ENCODE peak calls at places on chromosomes 4 and X, in nine cellular contexts. J is colonic mucosa, D is gastrocnemius medialis, A is dorsolateral prefrontal cortex, E is left lung, Z is lower leg skin, G is neural crest cell, R is nephron progenitor cell, O is H9. Q is an unnamed sample.

GRCh38 chrX:85244411-85245210 is 820 bp downstream of the ZNF711 start:
- DNase-seq in G (peak), O (no peak), A (no peak), J (peak), Z (no peak), R (peak), E (no peak), D (no peak), Q (no peak)

GRCh38 chrX:9197231-9197630 is 163.3 kb upstream of the FAM9B start:
- DNase-seq in R (no peak), O (no peak), D (no peak), A (no peak), E (no peak), J (no peak), Z (no peak), G (no peak), Q (no peak)

GRCh38 chrX:125289209-125289608 is 30.5 kb upstream of the TEX13C start:
- DNase-seq in G (no peak), R (no peak), D (no peak), J (no peak), Z (no peak), O (no peak), A (no peak), E (no peak), Q (no peak)

GRCh38 chr4:85929926-85930325 is 429.9 kb downstream of the MAPK10 start:
- DNase-seq in O (no peak), A (no peak), D (no peak), E (peak), G (no peak), J (peak), R (peak), Z (no peak), Q (no peak)

GRCh38 chr4:171674781-171675180 is 138.4 kb upstream of the GALNTL6 start:
- DNase-seq in G (no peak), Z (no peak), D (no peak), A (no peak), R (no peak), O (no peak), E (no peak), J (no peak), Q (no peak)

GRCh38 chr4:177320721-177321120 is 11.0 kb downstream of the NEIL3 start:
- DNase-seq in E (peak), O (no peak), J (no peak), G (no peak), Z (no peak), A (no peak), R (no peak), D (no peak), Q (no peak)

GRCh38 chr4:14151099-14151498 is 523.6 kb upstream of the BOD1L1 start:
- DNase-seq in A (no peak), E (no peak), Z (no peak), D (no peak), J (no peak), R (no peak), G (no peak), O (no peak), Q (no peak)

GRCh38 chr4:24070117-24070516 is 180.3 kb upstream of the PPARGC1A start:
- DNase-seq in A (no peak), R (no peak), O (no peak), E (no peak), Z (no peak), J (no peak), G (no peak), D (no peak), Q (no peak)

GRCh38 chrX:132737743-132738142 is 220.7 kb downstream of the HS6ST2 start:
- DNase-seq in R (no peak), A (no peak), Z (no peak), D (no peak), J (no peak), G (no peak), E (no peak), O (no peak), Q (peak)

GRCh38 chrX:110143454-110144210 is 140.7 kb downstream of the TMEM164 start:
- DNase-seq in O (no peak), G (no peak), Z (no peak), R (no peak), E (no peak), J (no peak), A (no peak), D (peak), Q (no peak)

GRCh38 chr4:15769202-15769601 is 8.9 kb upstream of the CD38 start:
- DNase-seq in E (no peak), A (no peak), J (no peak), Z (no peak), O (no peak), R (no peak), G (no peak), D (no peak), Q (no peak)

GRCh38 chr4:27048350-27049100 is 187.9 kb downstream of the STIM2 start:
- DNase-seq in E (no peak), A (no peak), O (no peak), Z (no peak), G (no peak), R (no peak), D (no peak), J (peak), Q (peak)

GRCh38 chr4:78764498-78764961 is 11.6 kb upstream of the BMP2K start:
- DNase-seq in G (no peak), R (no peak), A (no peak), D (no peak), O (no peak), E (no peak), J (no peak), Z (no peak), Q (no peak)

GRCh38 chrX:19839770-19840254 is 47.6 kb downstream of the SH3KBP1 start:
- DNase-seq in E (no peak), J (no peak), G (no peak), R (no peak), A (no peak), O (no peak), Z (no peak), D (no peak), Q (peak)

GRCh38 chrX:63250253-63250868 is 100.8 kb downstream of the SPIN4 start:
- DNase-seq in E (no peak), J (peak), D (peak), R (peak), Z (peak), A (no peak), O (peak), G (peak), Q (no peak)

GRCh38 chrX:132004728-132005127 is 18.4 kb upstream of the STK26 start:
- DNase-seq in E (no peak), J (no peak), D (no peak), A (no peak), O (no peak), G (no peak), Z (no peak), R (no peak), Q (no peak)

GRCh38 chrX:31213941-31214340 is 142.1 kb upstream of the FTHL17 start:
- DNase-seq in J (no peak), O (no peak), G (no peak), E (no peak), D (no peak), A (no peak), Z (no peak), R (peak), Q (no peak)

GRCh38 chrX:45851434-45851991 is 650.8 kb upstream of the DIPK2B start:
- DNase-seq in O (peak), A (no peak), Z (peak), E (peak), R (peak), G (peak), D (no peak), J (peak), Q (no peak)

DNA sequence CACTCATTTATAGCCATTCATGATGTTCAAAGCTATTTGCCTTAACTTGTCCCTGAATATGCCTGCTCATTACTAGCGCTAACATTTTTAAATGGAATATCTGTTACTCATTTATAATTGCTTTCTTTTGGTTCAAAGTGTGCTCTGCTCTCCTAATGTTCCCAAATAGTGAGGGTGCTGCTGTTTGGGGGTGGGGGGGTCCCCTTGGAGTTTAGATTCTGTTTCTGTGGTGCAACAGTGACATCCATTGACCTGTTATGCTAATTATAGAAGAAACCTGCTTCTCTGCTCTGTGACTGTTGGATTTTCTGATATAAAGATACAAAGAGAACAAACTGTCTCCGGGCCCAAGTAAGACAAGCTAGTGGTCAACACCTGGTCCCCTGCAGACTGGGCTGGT is 222.4 kb downstream of the SHROOM3 start:
- DNase-seq in A (no peak), O (no peak), R (no peak), E (no peak), G (no peak), D (no peak), Z (no peak), J (no peak), Q (no peak)
- TF ChIP-seq CTCF in A (no peak), O (no peak), R (no peak), E (no peak), G (no peak), D (no peak), Z (no peak), J (no peak), Q (no peak)

DNA sequence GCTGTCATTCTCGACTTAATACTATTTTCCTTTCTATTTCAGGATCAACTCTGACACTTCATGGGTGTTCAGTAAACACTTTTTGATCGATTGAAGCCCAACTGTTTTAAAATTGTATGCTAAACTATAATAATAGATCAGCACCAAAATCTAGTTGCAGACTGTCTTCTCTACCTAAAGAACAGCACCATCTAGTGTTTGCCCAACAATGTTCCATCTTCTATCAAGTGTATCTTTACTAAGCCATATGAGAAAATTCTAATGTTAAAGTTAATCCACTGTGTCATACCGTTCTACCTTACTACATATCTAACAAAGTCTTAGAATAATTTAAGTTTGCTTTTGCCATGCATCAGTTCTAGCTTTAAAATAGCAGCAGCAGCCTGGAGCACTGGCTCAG is 113.0 kb upstream of the PRDX4 start:
- DNase-seq in D (no peak), E (no peak), J (no peak), A (no peak), O (no peak), Z (no peak), G (no peak), R (no peak), Q (no peak)
- TF ChIP-seq CTCF in D (peak), E (peak), J (peak), A (peak), O (peak), Z (no peak), G (peak), R (peak), Q (peak)

GRCh38 chr4:86934772-86935498 is at the start of gene AFF1:
- DNase-seq in J (peak), G (peak), O (peak), E (peak), Z (peak), A (peak), D (peak), R (peak), Q (peak)
- TF ChIP-seq CTCF in J (peak), G (peak), O (peak), E (peak), Z (no peak), A (peak), D (peak), R (no peak), Q (peak)

GRCh38 chr4:4675051-4675581 is 133.3 kb upstream of the STX18 start:
- DNase-seq in G (no peak), R (no peak), J (no peak), E (no peak), D (no peak), O (no peak), A (no peak), Z (no peak), Q (no peak)
- TF ChIP-seq CTCF in G (no peak), R (no peak), J (no peak), E (no peak), D (no peak), O (no peak), A (no peak), Z (no peak), Q (no peak)

GRCh38 chr4:100843897-100844296 is 326.1 kb upstream of the EMCN start:
- DNase-seq in Z (no peak), O (no peak), D (no peak), A (no peak), E (no peak), G (no peak), R (no peak), J (no peak), Q (no peak)

GRCh38 chr4:100849319-100849718 is 331.5 kb upstream of the EMCN start:
- DNase-seq in O (no peak), Z (no peak), E (no peak), D (no peak), G (no peak), A (no peak), J (no peak), R (no peak), Q (no peak)

GRCh38 chr4:100852326-100852725 is 334.5 kb upstream of the EMCN start:
- DNase-seq in E (no peak), Z (no peak), G (no peak), D (no peak), O (no peak), J (no peak), R (no peak), A (no peak), Q (no peak)

DNA sequence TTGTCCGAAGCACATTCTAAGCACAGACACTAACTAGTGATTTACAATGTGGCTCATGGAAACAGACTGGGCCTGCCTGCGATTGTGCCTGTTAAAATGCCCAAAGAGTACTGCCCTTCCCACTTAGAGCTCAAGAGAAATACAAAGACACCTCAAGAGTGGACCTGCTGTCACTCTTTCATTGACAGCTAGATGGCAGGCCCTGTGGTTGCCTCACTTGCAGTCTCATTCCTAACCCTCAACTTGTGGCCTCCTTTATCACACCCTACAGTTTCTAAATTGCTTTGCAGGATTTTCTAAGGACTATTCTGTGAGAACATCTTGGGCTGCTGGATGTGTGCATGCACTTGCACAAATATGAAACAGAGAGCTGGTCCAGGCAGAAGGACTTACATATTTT is 331.0 kb upstream of the EMCN start:
- DNase-seq in R (no peak), O (peak), D (no peak), J (no peak), A (no peak), E (no peak), G (no peak), Z (no peak), Q (no peak)
- TF ChIP-seq CTCF in R (no peak), O (peak), D (no peak), J (no peak), A (peak), E (no peak), G (peak), Z (no peak), Q (peak)

GRCh38 chr4:36722986-36723385 is 441.6 kb downstream of the DTHD1 start:
- DNase-seq in D (no peak), J (no peak), Z (no peak), E (no peak), R (no peak), A (no peak), G (no peak), O (no peak), Q (no peak)
- TF ChIP-seq CTCF in D (no peak), J (no peak), Z (no peak), E (no peak), R (no peak), A (no peak), G (no peak), O (no peak), Q (no peak)

GRCh38 chr4:158496030-158496741 is 25.5 kb upstream of the RXFP1 start:
- DNase-seq in G (peak), J (peak), E (no peak), Z (no peak), O (peak), R (peak), D (no peak), A (no peak), Q (no peak)

DNA sequence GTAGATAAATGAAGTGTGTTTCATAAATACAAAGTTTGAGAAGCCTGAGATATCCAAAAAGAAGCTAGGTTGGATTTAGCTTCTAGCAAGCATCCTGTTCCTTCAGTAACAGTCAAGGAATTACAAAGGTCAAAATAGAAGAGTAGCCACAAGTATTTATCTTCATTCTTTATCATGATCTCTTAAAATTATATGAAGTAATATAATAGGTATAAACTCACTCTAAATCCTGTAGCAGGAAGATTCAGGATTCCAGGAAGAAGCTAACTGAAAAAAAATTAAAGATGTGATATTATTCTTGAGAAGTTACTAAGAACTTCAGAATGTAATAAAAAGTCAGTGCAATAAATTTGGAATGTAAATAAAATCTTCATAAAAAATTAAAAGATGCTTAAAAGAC is 31.1 kb upstream of the RXFP1 start:
- DNase-seq in G (no peak), R (no peak), O (no peak), Z (no peak), D (no peak), A (no peak), E (no peak), J (no peak), Q (no peak)
- TF ChIP-seq CTCF in G (no peak), R (no peak), O (no peak), Z (no peak), D (no peak), A (no peak), E (no peak), J (no peak), Q (no peak)

GRCh38 chrX:80184854-80185253 is 170.3 kb downstream of the TBX22 start:
- DNase-seq in A (no peak), R (no peak), J (no peak), O (no peak), G (no peak), D (no peak), Z (no peak), E (no peak), Q (no peak)

GRCh38 chrX:80181079-80181478 is 166.5 kb downstream of the TBX22 start:
- DNase-seq in Z (no peak), O (peak), D (no peak), G (no peak), E (no peak), J (no peak), R (no peak), A (no peak), Q (no peak)
- TF ChIP-seq CTCF in Z (no peak), O (peak), D (no peak), G (peak), E (peak), J (peak), R (peak), A (no peak), Q (no peak)